ENCODE peak calls at places on chromosome 20, in five cellular contexts. One of them, this sample, is unnamed.

GRCh38 chr20:51365670-51366069 is 176.8 kb downstream of the NFATC2 start:
- DNase-seq in naive B cell: no peak
- DNase-seq in AG08396: peak; percentile 65
- DNase-seq in brain microvascular endothelial cell: peak; percentile 91
- DNase-seq in CD8-positive, alpha-beta T cell: no peak
- DNase-seq in this sample: peak; percentile 86

GRCh38 chr20:21512634-21513180 is 1.2 kb downstream of the NKX2-2 start:
- DNase-seq in naive B cell: no peak
- DNase-seq in CD8-positive, alpha-beta T cell: no peak
- DNase-seq in brain microvascular endothelial cell: no peak
- DNase-seq in AG08396: peak; percentile 35
- DNase-seq in this sample: no peak

GRCh38 chr20:17663486-17663885 is 18.6 kb downstream of the RRBP1 start:
- DNase-seq in CD8-positive, alpha-beta T cell: no peak
- DNase-seq in AG08396: no peak
- DNase-seq in naive B cell: no peak
- DNase-seq in brain microvascular endothelial cell: peak; percentile 20
- DNase-seq in this sample: no peak

GRCh38 chr20:47865912-47866311 is 80.6 kb upstream of the SULF2 start:
- DNase-seq in CD8-positive, alpha-beta T cell: no peak
- DNase-seq in naive B cell: no peak
- DNase-seq in AG08396: no peak
- DNase-seq in brain microvascular endothelial cell: no peak
- DNase-seq in this sample: no peak

GRCh38 chr20:1800180-1800579 is 95.0 kb upstream of the SIRPA start:
- DNase-seq in naive B cell: no peak
- DNase-seq in brain microvascular endothelial cell: no peak
- DNase-seq in AG08396: no peak
- DNase-seq in CD8-positive, alpha-beta T cell: no peak
- DNase-seq in this sample: no peak

GRCh38 chr20:48601798-48602197 is 226.0 kb downstream of the PREX1 start:
- DNase-seq in AG08396: no peak
- DNase-seq in CD8-positive, alpha-beta T cell: no peak
- DNase-seq in brain microvascular endothelial cell: no peak
- DNase-seq in naive B cell: no peak
- DNase-seq in this sample: no peak

GRCh38 chr20:13121840-13122515 is 99.1 kb upstream of the ISM1 start:
- DNase-seq in CD8-positive, alpha-beta T cell: no peak
- DNase-seq in AG08396: no peak
- DNase-seq in brain microvascular endothelial cell: no peak
- DNase-seq in naive B cell: no peak
- DNase-seq in this sample: no peak

GRCh38 chr20:34074101-34074760 is 37.8 kb downstream of the EIF2S2 start:
- DNase-seq in CD8-positive, alpha-beta T cell: no peak
- DNase-seq in brain microvascular endothelial cell: no peak
- DNase-seq in naive B cell: no peak
- DNase-seq in AG08396: peak; percentile 53
- DNase-seq in this sample: no peak

GRCh38 chr20:37955511-37955910 is 52.6 kb downstream of the VSTM2L start:
- DNase-seq in naive B cell: no peak
- DNase-seq in CD8-positive, alpha-beta T cell: no peak
- DNase-seq in brain microvascular endothelial cell: no peak
- DNase-seq in AG08396: no peak
- DNase-seq in this sample: no peak

GRCh38 chr20:7330850-7331249 is 563.4 kb downstream of the BMP2 start:
- DNase-seq in naive B cell: no peak
- DNase-seq in brain microvascular endothelial cell: no peak
- DNase-seq in CD8-positive, alpha-beta T cell: no peak
- DNase-seq in AG08396: no peak
- DNase-seq in this sample: no peak

GRCh38 chr20:9093203-9093962 is 24.5 kb downstream of the PLCB4 start:
- DNase-seq in CD8-positive, alpha-beta T cell: no peak
- DNase-seq in brain microvascular endothelial cell: no peak
- DNase-seq in naive B cell: no peak
- DNase-seq in AG08396: no peak
- DNase-seq in this sample: no peak

GRCh38 chr20:63293866-63294535 is 1.0 kb downstream of the COL20A1 start:
- DNase-seq in naive B cell: no peak
- DNase-seq in brain microvascular endothelial cell: no peak
- DNase-seq in AG08396: no peak
- DNase-seq in CD8-positive, alpha-beta T cell: no peak
- DNase-seq in this sample: no peak

GRCh38 chr20:23752481-23753193 is 1.9 kb upstream of the CST1 start:
- DNase-seq in CD8-positive, alpha-beta T cell: no peak
- DNase-seq in naive B cell: no peak
- DNase-seq in AG08396: no peak
- DNase-seq in brain microvascular endothelial cell: no peak
- DNase-seq in this sample: no peak

GRCh38 chr20:2301164-2301622 is 5.4 kb downstream of the TGM3 start:
- DNase-seq in brain microvascular endothelial cell: no peak
- DNase-seq in CD8-positive, alpha-beta T cell: no peak
- DNase-seq in AG08396: no peak
- DNase-seq in naive B cell: peak; percentile 83
- DNase-seq in this sample: no peak

GRCh38 chr20:61895686-61896057 is 170.0 kb downstream of the TAF4 start:
- DNase-seq in AG08396: no peak
- DNase-seq in brain microvascular endothelial cell: no peak
- DNase-seq in CD8-positive, alpha-beta T cell: no peak
- DNase-seq in naive B cell: no peak
- DNase-seq in this sample: no peak

GRCh38 chr20:5991623-5992441 is 41.4 kb downstream of the MCM8 start:
- DNase-seq in naive B cell: no peak
- DNase-seq in CD8-positive, alpha-beta T cell: no peak
- DNase-seq in AG08396: peak; percentile 37
- DNase-seq in brain microvascular endothelial cell: peak; percentile 50
- DNase-seq in this sample: peak; percentile 12

GRCh38 chr20:31722388-31723281 is at the start of gene BCL2L1:
- DNase-seq in AG08396: peak; percentile 84
- DNase-seq in brain microvascular endothelial cell: peak; percentile 68
- DNase-seq in naive B cell: peak; percentile 69
- DNase-seq in CD8-positive, alpha-beta T cell: peak; percentile 64
- DNase-seq in this sample: peak; percentile 87

GRCh38 chr20:63314566-63315239 is 21.7 kb downstream of the COL20A1 start:
- DNase-seq in brain microvascular endothelial cell: no peak
- DNase-seq in naive B cell: no peak
- DNase-seq in CD8-positive, alpha-beta T cell: no peak
- DNase-seq in AG08396: no peak
- DNase-seq in this sample: no peak

GRCh38 chr20:41249371-41249770 is 68.2 kb downstream of the ZHX3 start:
- DNase-seq in naive B cell: peak; percentile 8
- DNase-seq in CD8-positive, alpha-beta T cell: no peak
- DNase-seq in brain microvascular endothelial cell: peak; percentile 92
- DNase-seq in AG08396: peak; percentile 75
- DNase-seq in this sample: peak; percentile 72

GRCh38 chr20:4427936-4428581 is 293.6 kb upstream of the PRND start:
- DNase-seq in CD8-positive, alpha-beta T cell: no peak
- DNase-seq in AG08396: no peak
- DNase-seq in naive B cell: no peak
- DNase-seq in brain microvascular endothelial cell: no peak
- DNase-seq in this sample: no peak

GRCh38 chr20:36629719-36630340 is 16.2 kb downstream of the SLA2 start:
- DNase-seq in CD8-positive, alpha-beta T cell: peak; percentile 62
- DNase-seq in brain microvascular endothelial cell: peak; percentile 21
- DNase-seq in naive B cell: no peak
- DNase-seq in AG08396: no peak
- DNase-seq in this sample: no peak

GRCh38 chr20:62577447-62577846 is 64.9 kb upstream of the SLCO4A1 start:
- DNase-seq in brain microvascular endothelial cell: no peak
- DNase-seq in AG08396: no peak
- DNase-seq in naive B cell: no peak
- DNase-seq in CD8-positive, alpha-beta T cell: no peak
- DNase-seq in this sample: no peak

GRCh38 chr20:1685304-1686052 is 27.9 kb upstream of the SIRPG start:
- DNase-seq in AG08396: no peak
- DNase-seq in naive B cell: no peak
- DNase-seq in CD8-positive, alpha-beta T cell: no peak
- DNase-seq in brain microvascular endothelial cell: no peak
- DNase-seq in this sample: no peak

GRCh38 chr20:1101533-1101932 is 16.9 kb upstream of the PSMF1 start:
- DNase-seq in CD8-positive, alpha-beta T cell: no peak
- DNase-seq in brain microvascular endothelial cell: no peak
- DNase-seq in naive B cell: no peak
- DNase-seq in AG08396: no peak
- DNase-seq in this sample: no peak